ENCODE peak calls at places on chromosome 7, in four cellular contexts. One of them, this sample, is unnamed.

GRCh38 chr7:34133983-34134782 is 228.8 kb downstream of the BMPER start:
- DNase-seq in H54: peak; percentile 61
- DNase-seq in posterior cingulate gyrus: peak; percentile 93
- DNase-seq in fibroblast of the aortic adventitia: peak; percentile 89
- DNase-seq in this sample: peak; percentile 36

GRCh38 chr7:105488219-105488571 is 33.9 kb downstream of the PUS7 start:
- DNase-seq in H54: no peak
- DNase-seq in posterior cingulate gyrus: no peak
- DNase-seq in fibroblast of the aortic adventitia: no peak
- DNase-seq in this sample: no peak

GRCh38 chr7:16494955-16495719 is 29.6 kb upstream of the SOSTDC1 start:
- DNase-seq in H54: no peak
- DNase-seq in posterior cingulate gyrus: no peak
- DNase-seq in fibroblast of the aortic adventitia: no peak
- DNase-seq in this sample: no peak

GRCh38 chr7:123637203-123637602 is 18.5 kb upstream of the LMOD2 start:
- DNase-seq in H54: no peak
- DNase-seq in posterior cingulate gyrus: no peak
- DNase-seq in fibroblast of the aortic adventitia: no peak
- DNase-seq in this sample: no peak

GRCh38 chr7:148344406-148344805 is 246.2 kb upstream of the C7orf33 start:
- DNase-seq in H54: no peak
- DNase-seq in posterior cingulate gyrus: no peak
- DNase-seq in fibroblast of the aortic adventitia: no peak
- DNase-seq in this sample: no peak

GRCh38 chr7:69599211-69599878 is 1.1 kb downstream of the AUTS2 start:
- DNase-seq in H54: peak; percentile 50
- DNase-seq in posterior cingulate gyrus: peak; percentile 86
- DNase-seq in fibroblast of the aortic adventitia: no peak
- DNase-seq in this sample: no peak

GRCh38 chr7:43679210-43680068 is 49.9 kb downstream of the COA1 start:
- DNase-seq in H54: no peak
- DNase-seq in posterior cingulate gyrus: no peak
- DNase-seq in fibroblast of the aortic adventitia: no peak
- DNase-seq in this sample: no peak

GRCh38 chr7:30254717-30255095 is 29.7 kb upstream of the ZNRF2 start:
- DNase-seq in H54: no peak
- DNase-seq in posterior cingulate gyrus: no peak
- DNase-seq in fibroblast of the aortic adventitia: no peak
- DNase-seq in this sample: no peak

GRCh38 chr7:158268851-158269535 is 318.6 kb downstream of the PTPRN2 start:
- DNase-seq in H54: no peak
- DNase-seq in posterior cingulate gyrus: peak; percentile 79
- DNase-seq in fibroblast of the aortic adventitia: no peak
- DNase-seq in this sample: no peak

GRCh38 chr7:116501425-116502167 is 2.1 kb downstream of the CAV2 start:
- DNase-seq in H54: no peak
- DNase-seq in posterior cingulate gyrus: no peak
- DNase-seq in fibroblast of the aortic adventitia: peak; percentile 39
- DNase-seq in this sample: no peak

GRCh38 chr7:144037414-144038096 is 11.2 kb upstream of the OR2A5 start:
- DNase-seq in H54: no peak
- DNase-seq in posterior cingulate gyrus: no peak
- DNase-seq in fibroblast of the aortic adventitia: no peak
- DNase-seq in this sample: no peak

GRCh38 chr7:123425246-123425645 is 109.1 kb downstream of the IQUB start:
- DNase-seq in H54: no peak
- DNase-seq in posterior cingulate gyrus: no peak
- DNase-seq in fibroblast of the aortic adventitia: no peak
- DNase-seq in this sample: no peak

This sample was measured in HCT116.